ENCODE peak calls at places on chromosome 10, in ten cellular contexts. U is IMR-90; Z is cardiac fibroblast; L is endodermal cell; M is dorsolateral prefrontal cortex; R is AG09309; B is CD8-positive, alpha-beta T cell; W is transverse colon; I is AG10803; K is right lobe of liver. T is an unnamed sample.

GRCh38 chr10:62691331-62691730 is 113.2 kb upstream of the ADO start:
- DNase-seq in B (no peak), Z (no peak), M (no peak), I (no peak), L (no peak), K (no peak), W (no peak), U (no peak), R (no peak), T (no peak)

GRCh38 chr10:71690094-71690720 is 29.4 kb downstream of the C10orf105 start:
- DNase-seq in R (no peak), W (no peak), U (no peak), B (no peak), Z (no peak), L (no peak), K (no peak), I (no peak), M (no peak), T (no peak)

GRCh38 chr10:58064714-58065528 is 202.8 kb downstream of the IPMK start:
- DNase-seq in R (peak; percentile 25), Z (peak; percentile 81), K (no peak), M (no peak), L (peak; percentile 73), U (peak; percentile 58), I (peak; percentile 61), W (no peak), B (no peak), T (peak; percentile 75)

GRCh38 chr10:128061306-128062300 is 64.6 kb downstream of the MKI67 start:
- DNase-seq in U (no peak), Z (no peak), K (no peak), M (no peak), W (no peak), I (no peak), L (no peak), R (no peak), B (no peak), T (no peak)

GRCh38 chr10:5595591-5596590 is 70.5 kb downstream of the ASB13 start:
- DNase-seq in Z (peak; percentile 94), W (no peak), K (no peak), B (no peak), L (no peak), I (peak; percentile 81), M (no peak), R (peak; percentile 71), U (peak; percentile 93), T (peak; percentile 82)

GRCh38 chr10:87635498-87636312 is 24.0 kb upstream of the PAPSS2 start:
- DNase-seq in K (no peak), W (no peak), Z (peak; percentile 86), R (peak; percentile 27), U (peak; percentile 85), B (no peak), L (no peak), M (no peak), I (peak; percentile 79), T (peak; percentile 75)

GRCh38 chr10:103799341-103799740 is 56.0 kb downstream of the SH3PXD2A start:
- DNase-seq in I (no peak), M (no peak), L (no peak), K (no peak), U (no peak), B (no peak), W (no peak), R (no peak), Z (no peak), T (no peak)

GRCh38 chr10:86688398-86688921 is 20.1 kb downstream of the LDB3 start:
- DNase-seq in M (peak; percentile 48), Z (peak; percentile 83), W (peak; percentile 63), R (peak; percentile 17), U (peak; percentile 70), L (peak; percentile 89), K (peak; percentile 45), I (peak; percentile 79), B (peak; percentile 40), T (peak; percentile 80)

GRCh38 chr10:103941801-103942200 is 23.8 kb upstream of the STN1 start:
- DNase-seq in I (no peak), K (no peak), U (no peak), L (no peak), Z (no peak), M (no peak), B (no peak), R (no peak), W (no peak), T (no peak)

GRCh38 chr10:16887565-16887964 is 70.3 kb upstream of the RSU1 start:
- DNase-seq in B (no peak), Z (peak; percentile 70), W (no peak), K (no peak), R (peak; percentile 55), U (peak; percentile 93), M (no peak), I (peak; percentile 72), L (no peak), T (peak; percentile 89)

GRCh38 chr10:133375357-133376115 is 2.4 kb upstream of the ECHS1 start:
- DNase-seq in W (no peak), L (no peak), I (no peak), M (no peak), R (no peak), U (no peak), B (no peak), K (no peak), Z (no peak), T (no peak)

GRCh38 chr10:35012781-35013180 is 77.4 kb downstream of the CUL2 start:
- DNase-seq in W (no peak), R (no peak), I (no peak), B (no peak), M (no peak), K (no peak), U (no peak), L (peak; percentile 72), Z (no peak), T (no peak)

GRCh38 chr10:62426086-62426485 is 51.9 kb downstream of the ZNF365 start:
- DNase-seq in I (no peak), L (no peak), U (peak; percentile 60), K (no peak), R (no peak), M (no peak), B (no peak), Z (peak; percentile 59), W (no peak), T (no peak)

GRCh38 chr10:45380903-45381610 is 7.0 kb downstream of the ALOX5 start:
- DNase-seq in B (no peak), U (no peak), L (peak; percentile 28), I (no peak), Z (peak; percentile 32), M (no peak), W (no peak), K (no peak), R (no peak), T (no peak)

GRCh38 chr10:32298066-32298812 is 48.7 kb downstream of the EPC1 start:
- DNase-seq in M (no peak), U (peak; percentile 93), L (no peak), W (no peak), R (peak; percentile 35), K (no peak), I (peak; percentile 54), B (no peak), Z (peak; percentile 82), T (peak; percentile 62)

GRCh38 chr10:70131560-70131937 is 1.1 kb downstream of the AIFM2 start:
- DNase-seq in U (no peak), R (no peak), L (no peak), M (no peak), I (no peak), Z (no peak), K (no peak), W (no peak), B (no peak), T (no peak)

GRCh38 chr10:17561131-17561530 is 56.0 kb downstream of the HACD1 start:
- DNase-seq in I (peak; percentile 21), W (no peak), K (no peak), R (no peak), M (no peak), L (no peak), U (peak; percentile 10), B (no peak), Z (peak; percentile 7), T (no peak)

GRCh38 chr10:129771576-129772471 is 192.2 kb downstream of the EBF3 start:
- DNase-seq in R (no peak), I (no peak), L (peak; percentile 20), W (peak; percentile 5), K (no peak), M (no peak), B (no peak), U (no peak), Z (no peak), T (no peak)

GRCh38 chr10:22648547-22648961 is 65.8 kb downstream of the PIP4K2A start:
- DNase-seq in K (no peak), L (no peak), R (peak; percentile 64), I (peak; percentile 94), U (peak; percentile 46), B (no peak), W (no peak), M (no peak), Z (peak; percentile 34), T (peak; percentile 31)
- H3K4me3 ChIP-seq in K (no peak overlapping the region), L (no peak overlapping the region), R (no peak overlapping the region), I (no peak overlapping the region), U (peak overlapping the region; percentile 19), B (peak overlapping the region; percentile 28), W (no peak overlapping the region), M (no peak overlapping the region), Z (no peak overlapping the region), T (peak overlapping the region; percentile 8)

DNA sequence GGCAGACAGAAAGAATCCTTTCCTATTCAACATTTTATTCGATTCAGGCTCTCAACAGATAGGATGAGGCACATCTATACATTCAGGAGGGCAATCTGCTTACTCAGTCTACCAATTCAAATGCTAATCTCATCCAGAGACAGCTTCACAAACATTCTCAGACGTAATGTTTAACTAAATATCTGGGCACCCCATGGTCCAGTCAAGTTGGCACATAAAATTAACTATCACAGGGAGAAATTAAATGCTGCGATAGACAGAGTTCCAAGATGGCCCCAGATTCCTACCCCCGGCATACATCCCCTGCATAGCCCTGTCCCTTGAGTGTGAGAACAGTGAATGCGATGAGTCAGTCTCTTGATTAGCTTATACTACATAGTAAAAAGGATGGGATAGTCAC is 184.3 kb downstream of the FGFR2 start:
- DNase-seq in W (no peak), K (no peak), Z (no peak), M (no peak), R (no peak), I (no peak), L (no peak), U (no peak), B (no peak), T (no peak)
- TF ChIP-seq CTCF in W (no peak), K (no peak), Z (no peak), M (no peak), R (no peak), I (no peak), L (no peak), U (no peak), B (no peak), T (no peak)

DNA sequence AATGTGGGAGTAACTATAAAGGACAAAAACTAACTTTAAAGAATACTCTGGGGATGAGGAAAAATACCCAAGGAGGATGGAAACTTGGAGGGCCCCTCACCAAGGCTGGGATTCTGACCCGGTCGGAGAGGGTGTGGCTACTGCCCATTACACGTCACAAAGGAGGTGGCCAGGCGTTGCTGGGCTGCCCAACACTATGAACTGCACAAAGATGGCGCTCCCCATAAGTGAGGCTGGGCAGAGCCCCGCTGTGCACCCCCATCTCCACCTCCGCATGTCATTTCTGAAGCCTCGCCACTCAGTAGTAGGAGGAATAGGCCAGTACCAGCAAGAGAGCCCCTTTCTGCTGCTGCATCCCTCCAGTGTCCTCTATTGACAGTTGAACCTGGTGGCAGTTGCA is 290.1 kb upstream of the ZNF32 start:
- DNase-seq in L (peak; percentile 3), R (no peak), W (no peak), K (no peak), B (no peak), I (no peak), U (no peak), Z (no peak), M (no peak), T (no peak)
- H3K4me3 ChIP-seq in L (no peak overlapping the region), R (no peak overlapping the region), W (no peak overlapping the region), K (no peak overlapping the region), B (no peak overlapping the region), I (no peak overlapping the region), U (no peak overlapping the region), Z (no peak overlapping the region), M (no peak overlapping the region), T (no peak overlapping the region)

GRCh38 chr10:115898242-115898641 is 374.8 kb downstream of the GFRA1 start:
- DNase-seq in Z (no peak), M (no peak), U (no peak), R (no peak), I (no peak), L (no peak), B (no peak), W (no peak), K (no peak), T (no peak)
- TF ChIP-seq CTCF in Z (no peak), M (no peak), U (no peak), R (no peak), I (no peak), L (no peak), B (no peak), W (no peak), K (no peak), T (no peak)

T was measured in fibroblast of pulmonary artery.